ENCODE peak calls at places on chromosomes 12 and 14, in four cellular contexts. One of them, this sample, is unnamed.
A peak's percentile ranks its signal among the peaks of the same experiment; 100 is the strongest.

GRCh38 chr12:104886418-104887401 is 71.4 kb downstream of the SLC41A2 start:
- DNase-seq in IMR-90: peak; percentile 90
- DNase-seq in endothelial cell of umbilical vein: peak; percentile 84
- DNase-seq in keratinocyte: no peak
- DNase-seq in this sample: no peak

GRCh38 chr14:99393059-99393655 is 87.5 kb downstream of the SETD3 start:
- DNase-seq in IMR-90: peak; percentile 31
- DNase-seq in endothelial cell of umbilical vein: peak; percentile 13
- DNase-seq in keratinocyte: peak; percentile 13
- DNase-seq in this sample: peak; percentile 68

GRCh38 chr12:6945613-6946012 is 1.8 kb downstream of the C12orf57 start:
- DNase-seq in IMR-90: no peak
- DNase-seq in endothelial cell of umbilical vein: no peak
- DNase-seq in keratinocyte: no peak
- DNase-seq in this sample: no peak

GRCh38 chr12:6158263-6158662 is 33.8 kb upstream of the VWF start:
- DNase-seq in IMR-90: no peak
- DNase-seq in endothelial cell of umbilical vein: peak; percentile 71
- DNase-seq in keratinocyte: no peak
- DNase-seq in this sample: no peak

GRCh38 chr14:55336161-55336560 is 64.9 kb downstream of the FBXO34 start:
- DNase-seq in IMR-90: no peak
- DNase-seq in endothelial cell of umbilical vein: peak; percentile 35
- DNase-seq in keratinocyte: no peak
- DNase-seq in this sample: no peak

GRCh38 chr14:106201376-106201775 is 675.0 kb downstream of the TMEM121 start:
- DNase-seq in IMR-90: no peak
- DNase-seq in endothelial cell of umbilical vein: no peak
- DNase-seq in keratinocyte: no peak
- DNase-seq in this sample: no peak

GRCh38 chr14:104956290-104956890 is 21.8 kb downstream of the AHNAK2 start:
- DNase-seq in IMR-90: no peak
- DNase-seq in endothelial cell of umbilical vein: no peak
- DNase-seq in keratinocyte: no peak
- DNase-seq in this sample: no peak

GRCh38 chr12:107369006-107369405 is 275.7 kb upstream of the CRY1 start:
- DNase-seq in IMR-90: no peak
- DNase-seq in endothelial cell of umbilical vein: no peak
- DNase-seq in keratinocyte: no peak
- DNase-seq in this sample: no peak

GRCh38 chr12:5907812-5908211 is 37.2 kb downstream of the ANO2 start:
- DNase-seq in IMR-90: no peak
- DNase-seq in endothelial cell of umbilical vein: no peak
- DNase-seq in keratinocyte: no peak
- DNase-seq in this sample: no peak

GRCh38 chr12:5402536-5402935 is 29.4 kb upstream of the NTF3 start:
- DNase-seq in IMR-90: no peak
- DNase-seq in endothelial cell of umbilical vein: no peak
- DNase-seq in keratinocyte: no peak
- DNase-seq in this sample: no peak

GRCh38 chr14:52834440-52834842 is 43.0 kb upstream of the GNPNAT1 start:
- DNase-seq in IMR-90: peak; percentile 93
- DNase-seq in endothelial cell of umbilical vein: peak; percentile 67
- DNase-seq in keratinocyte: peak; percentile 28
- DNase-seq in this sample: no peak

GRCh38 chr12:1935700-1936378 is 17.4 kb upstream of the CACNA2D4 start:
- DNase-seq in IMR-90: no peak
- DNase-seq in endothelial cell of umbilical vein: no peak
- DNase-seq in keratinocyte: no peak
- DNase-seq in this sample: no peak

GRCh38 chr12:6222009-6222702 is 22.0 kb downstream of the CD9 start:
- DNase-seq in IMR-90: no peak
- DNase-seq in endothelial cell of umbilical vein: peak; percentile 56
- DNase-seq in keratinocyte: no peak
- DNase-seq in this sample: no peak

GRCh38 chr14:80049055-80049454 is 162.2 kb downstream of the DIO2 start:
- DNase-seq in IMR-90: peak; percentile 63
- DNase-seq in endothelial cell of umbilical vein: no peak
- DNase-seq in keratinocyte: no peak
- DNase-seq in this sample: no peak

GRCh38 chr12:40325349-40325960 is 100.7 kb downstream of the LRRK2 start:
- DNase-seq in IMR-90: peak; percentile 4
- DNase-seq in endothelial cell of umbilical vein: peak; percentile 27
- DNase-seq in keratinocyte: no peak
- DNase-seq in this sample: peak; percentile 8

GRCh38 chr12:117501470-117501869 is 140.0 kb upstream of the NOS1 start:
- DNase-seq in IMR-90: no peak
- DNase-seq in endothelial cell of umbilical vein: no peak
- DNase-seq in keratinocyte: no peak
- DNase-seq in this sample: no peak

GRCh38 chr12:95582230-95583058 is 31.2 kb upstream of the USP44 start:
- DNase-seq in IMR-90: peak; percentile 77
- DNase-seq in endothelial cell of umbilical vein: peak; percentile 86
- DNase-seq in keratinocyte: no peak
- DNase-seq in this sample: no peak

GRCh38 chr14:34324363-34324795 is 137.7 kb downstream of the SPTSSA start:
- DNase-seq in IMR-90: peak; percentile 26
- DNase-seq in endothelial cell of umbilical vein: peak; percentile 37
- DNase-seq in keratinocyte: no peak
- DNase-seq in this sample: peak; percentile 34

GRCh38 chr14:75040959-75041358 is 10.3 kb downstream of the MLH3 start:
- DNase-seq in IMR-90: no peak
- DNase-seq in endothelial cell of umbilical vein: no peak
- DNase-seq in keratinocyte: no peak
- DNase-seq in this sample: no peak
- H3K9me1 ChIP-seq in IMR-90: peaks cover 12% of the 10 kb centered on the region
- H3K9me1 ChIP-seq in endothelial cell of umbilical vein: no peaks in the 10 kb centered on the region
- H3K9me1 ChIP-seq in keratinocyte: no peaks in the 10 kb centered on the region
- H3K9me1 ChIP-seq in this sample: no peaks in the 10 kb centered on the region

GRCh38 chr12:113835433-113835832 is 130.7 kb downstream of the RBM19 start:
- DNase-seq in IMR-90: no peak
- DNase-seq in endothelial cell of umbilical vein: no peak
- DNase-seq in keratinocyte: no peak
- DNase-seq in this sample: no peak
- H3K9me1 ChIP-seq in IMR-90: no peaks in the 10 kb centered on the region
- H3K9me1 ChIP-seq in endothelial cell of umbilical vein: no peaks in the 10 kb centered on the region
- H3K9me1 ChIP-seq in keratinocyte: no peaks in the 10 kb centered on the region
- H3K9me1 ChIP-seq in this sample: no peaks in the 10 kb centered on the region

DNA sequence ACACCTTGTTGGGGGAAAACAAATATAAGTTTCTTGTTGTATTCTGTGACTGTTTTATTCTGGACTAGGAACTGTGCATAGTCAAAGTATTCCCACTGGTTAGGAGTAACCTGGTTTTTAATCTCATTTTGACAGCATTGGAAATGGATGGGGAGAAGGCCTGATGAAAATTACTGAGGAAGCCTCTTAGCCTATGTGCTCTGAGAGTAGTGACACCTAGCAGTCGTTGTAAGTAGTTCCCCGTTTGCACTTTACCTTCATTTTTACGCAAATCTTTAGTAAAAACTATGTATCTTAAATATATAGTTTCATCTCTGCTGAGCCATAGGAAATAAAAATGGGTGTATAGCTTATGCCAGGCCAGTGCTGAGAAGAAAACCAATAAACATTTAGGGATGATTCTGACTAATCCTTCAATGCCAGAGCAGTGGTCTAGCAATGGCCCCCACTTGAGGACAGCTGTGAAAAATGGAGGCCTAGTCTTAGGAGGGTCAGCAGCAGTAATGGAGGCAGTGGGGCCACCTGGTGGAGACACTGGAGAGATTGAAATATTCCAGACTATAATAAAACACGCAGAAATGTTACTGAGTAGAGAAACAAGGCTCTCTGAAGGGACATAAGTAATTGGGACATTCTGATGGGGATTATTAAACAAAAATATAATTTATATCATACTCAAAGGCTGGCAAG is 133.2 kb upstream of the NOVA1 start:
- DNase-seq in IMR-90: peak; percentile 3
- DNase-seq in endothelial cell of umbilical vein: peak; percentile 39
- DNase-seq in keratinocyte: no peak
- DNase-seq in this sample: peak; percentile 7
- H3K9me1 ChIP-seq in IMR-90: no peaks in the 10 kb centered on the region
- H3K9me1 ChIP-seq in endothelial cell of umbilical vein: no peaks in the 10 kb centered on the region
- H3K9me1 ChIP-seq in keratinocyte: no peaks in the 10 kb centered on the region
- H3K9me1 ChIP-seq in this sample: no peaks in the 10 kb centered on the region

DNA sequence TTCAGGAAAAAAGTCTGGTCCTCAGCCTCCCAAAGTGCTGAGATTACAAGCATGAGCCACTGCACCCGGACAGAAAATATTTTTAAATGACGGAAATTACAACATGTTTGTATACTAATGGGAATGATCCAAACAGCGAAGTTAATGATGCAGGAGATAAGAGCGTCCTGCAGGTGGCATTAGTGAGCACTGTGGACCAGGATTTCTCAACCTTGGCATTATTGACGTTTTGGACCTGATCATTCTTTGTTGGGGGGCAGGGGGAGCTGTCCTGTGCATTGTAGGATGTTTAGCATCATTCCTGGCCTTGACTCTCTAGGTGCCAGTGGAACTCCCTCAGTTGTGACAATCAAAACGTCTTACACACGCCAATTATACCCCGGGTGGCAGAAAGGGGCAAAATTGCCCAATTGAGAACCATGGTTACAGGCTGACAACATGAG is 34.1 kb downstream of the SCFD1 start:
- DNase-seq in IMR-90: peak; percentile 26
- DNase-seq in endothelial cell of umbilical vein: peak; percentile 35
- DNase-seq in keratinocyte: no peak
- DNase-seq in this sample: peak; percentile 13
- H3K9me1 ChIP-seq in IMR-90: no peaks in the 10 kb centered on the region
- H3K9me1 ChIP-seq in endothelial cell of umbilical vein: no peaks in the 10 kb centered on the region
- H3K9me1 ChIP-seq in keratinocyte: no peaks in the 10 kb centered on the region
- H3K9me1 ChIP-seq in this sample: no peaks in the 10 kb centered on the region

DNA sequence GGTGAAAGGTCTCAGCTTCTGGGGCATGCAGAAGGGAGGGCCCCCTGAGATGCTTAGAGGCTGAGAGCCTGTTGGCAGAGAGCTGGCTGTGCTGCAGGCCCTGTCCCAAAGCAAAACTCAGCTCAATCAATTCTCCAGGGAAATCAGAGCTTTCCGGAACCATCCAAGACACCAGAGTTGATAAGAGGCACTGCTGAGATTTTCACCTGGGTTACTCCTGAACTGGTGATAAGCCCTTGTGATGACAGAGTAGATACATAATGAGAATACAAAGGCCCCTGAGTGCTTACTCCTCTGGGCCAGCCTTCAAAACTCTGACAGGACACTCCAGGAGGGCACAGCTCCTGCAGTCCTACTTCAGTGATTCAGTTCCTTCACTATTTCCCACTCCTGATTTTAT is 63.9 kb downstream of the ARL6IP4 start:
- DNase-seq in IMR-90: no peak
- DNase-seq in endothelial cell of umbilical vein: no peak
- DNase-seq in keratinocyte: no peak
- DNase-seq in this sample: no peak
- H3K9me1 ChIP-seq in IMR-90: peaks cover 30% of the 10 kb centered on the region
- H3K9me1 ChIP-seq in endothelial cell of umbilical vein: no peaks in the 10 kb centered on the region
- H3K9me1 ChIP-seq in keratinocyte: no peaks in the 10 kb centered on the region
- H3K9me1 ChIP-seq in this sample: no peaks in the 10 kb centered on the region

DNA sequence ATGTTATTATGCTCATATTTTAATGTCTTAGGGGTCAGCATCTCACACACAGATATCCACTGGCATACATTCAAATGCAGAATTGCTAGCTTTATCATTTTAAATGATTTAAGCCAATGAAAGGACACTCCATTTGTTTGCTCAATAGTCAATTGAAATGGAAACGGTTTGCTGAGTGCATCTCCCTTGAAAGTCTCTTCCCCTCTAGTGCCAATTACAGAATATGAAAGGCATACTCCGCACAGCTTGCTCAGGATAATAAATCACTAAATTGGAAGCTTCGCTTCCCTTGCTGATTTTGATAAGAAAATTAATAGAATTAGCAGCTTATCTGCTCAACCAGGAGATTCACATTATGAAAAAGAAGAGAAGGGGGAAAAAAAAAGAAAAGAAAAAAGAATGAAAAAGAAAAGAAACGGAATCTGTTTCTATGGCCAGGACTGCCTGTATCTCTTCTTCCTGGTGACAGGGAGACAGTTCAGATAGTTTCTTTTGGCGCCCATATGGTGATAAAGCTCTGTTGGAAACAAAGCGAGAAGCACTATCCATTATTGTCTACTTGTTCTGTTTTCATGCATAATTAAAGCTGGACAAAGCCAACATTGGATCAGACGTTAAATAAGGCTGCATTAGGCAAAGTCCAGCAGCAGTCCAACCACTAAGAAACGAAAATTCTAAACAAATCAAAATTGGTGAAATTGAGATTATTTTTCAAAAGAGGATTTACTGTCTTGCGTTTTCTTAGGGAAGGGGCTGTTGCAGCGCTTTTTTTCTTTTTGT is 225.0 kb downstream of the GXYLT1 start:
- DNase-seq in IMR-90: no peak
- DNase-seq in endothelial cell of umbilical vein: no peak
- DNase-seq in keratinocyte: no peak
- DNase-seq in this sample: no peak
- H3K9me1 ChIP-seq in IMR-90: no peaks in the 10 kb centered on the region
- H3K9me1 ChIP-seq in endothelial cell of umbilical vein: no peaks in the 10 kb centered on the region
- H3K9me1 ChIP-seq in keratinocyte: no peaks in the 10 kb centered on the region
- H3K9me1 ChIP-seq in this sample: no peaks in the 10 kb centered on the region

This sample was measured in K562.